ENCODE peak calls at places on chromosomes 4 and X, in seven cellular contexts. H is IMR-90, I is neuronal stem cell, J is fibroblast of lung, G is GM23248, S is K562, X is adipocyte. F is an unnamed sample. For H3K9me3, the result is how much of the 10 kb centered on the place peaks cover.

GRCh38 chrX:9873952-9874351 is 87.7 kb downstream of the SHROOM2 start:
- DNase-seq in H (peak), I (no peak), J (no peak), G (peak), S (peak), X (peak), F (peak)

GRCh38 chrX:25524150-25524549 is 508.4 kb upstream of the ARX start:
- DNase-seq in H (peak), I (no peak), J (no peak), G (no peak), S (no peak), X (peak), F (no peak)

GRCh38 chr4:86099348-86099747 is 260.5 kb downstream of the MAPK10 start:
- DNase-seq in H (no peak), I (no peak), J (no peak), G (no peak), S (peak), X (no peak), F (peak)

GRCh38 chr4:26059391-26060154 is 145.6 kb downstream of the SMIM20 start:
- DNase-seq in H (no peak), I (no peak), J (no peak), G (no peak), S (no peak), X (no peak), F (no peak)

GRCh38 chr4:8770518-8771257 is 101.0 kb downstream of the HMX1 start:
- DNase-seq in H (no peak), I (no peak), J (no peak), G (no peak), S (no peak), X (no peak), F (peak)

GRCh38 chrX:120653000-120653399 is 23.1 kb upstream of the C1GALT1C1 start:
- DNase-seq in H (no peak), I (no peak), J (no peak), G (peak), S (peak), X (no peak), F (no peak)

GRCh38 chr4:176209535-176209934 is 14.2 kb upstream of the SPATA4 start:
- DNase-seq in H (no peak), I (no peak), J (no peak), G (no peak), S (no peak), X (no peak), F (no peak)

GRCh38 chrX:133337250-133337649 is 78.0 kb downstream of the GPC4 start:
- DNase-seq in H (no peak), I (no peak), J (no peak), G (no peak), S (peak), X (no peak), F (no peak)

GRCh38 chr4:43337707-43338106 is 445.2 kb downstream of the GRXCR1 start:
- DNase-seq in H (peak), I (no peak), J (peak), G (peak), S (no peak), X (no peak), F (no peak)

GRCh38 chr4:8221476-8221875 is 22.4 kb downstream of the SH3TC1 start:
- DNase-seq in H (peak), I (no peak), J (peak), G (peak), S (no peak), X (peak), F (no peak)

GRCh38 chr4:113979973-113980615 is 647 bp upstream of the ARSJ start:
- DNase-seq in H (peak), I (no peak), J (peak), G (peak), S (no peak), X (peak), F (peak)

GRCh38 chrX:131745942-131746489 is 202.1 kb downstream of the OR13H1 start:
- DNase-seq in H (no peak), I (no peak), J (no peak), G (no peak), S (no peak), X (no peak), F (no peak)

GRCh38 chr4:7044415-7044930 is 1.3 kb downstream of the TADA2B start:
- DNase-seq in H (no peak), I (no peak), J (no peak), G (peak), S (no peak), X (peak), F (peak)

GRCh38 chr4:127849505-127850234 is 31.0 kb upstream of the PLK4 start:
- DNase-seq in H (no peak), I (no peak), J (peak), G (peak), S (no peak), X (peak), F (no peak)
- H3K9me3 ChIP-seq in H (under half), I (under half), J (under half), G (under half), S (under half), X (under half), F (half or more)

GRCh38 chr4:81429607-81430006 is 42.1 kb downstream of the RASGEF1B start:
- DNase-seq in H (no peak), I (no peak), J (no peak), G (no peak), S (no peak), X (no peak), F (no peak)

GRCh38 chr4:81426770-81427604 is 44.7 kb downstream of the RASGEF1B start:
- DNase-seq in H (peak), I (peak), J (peak), G (no peak), S (no peak), X (no peak), F (no peak)

GRCh38 chr4:81429031-81429430 is 42.7 kb downstream of the RASGEF1B start:
- DNase-seq in H (no peak), I (no peak), J (no peak), G (no peak), S (no peak), X (no peak), F (no peak)

GRCh38 chr4:81428002-81428401 is 43.7 kb downstream of the RASGEF1B start:
- DNase-seq in H (no peak), I (no peak), J (no peak), G (no peak), S (no peak), X (no peak), F (no peak)

DNA sequence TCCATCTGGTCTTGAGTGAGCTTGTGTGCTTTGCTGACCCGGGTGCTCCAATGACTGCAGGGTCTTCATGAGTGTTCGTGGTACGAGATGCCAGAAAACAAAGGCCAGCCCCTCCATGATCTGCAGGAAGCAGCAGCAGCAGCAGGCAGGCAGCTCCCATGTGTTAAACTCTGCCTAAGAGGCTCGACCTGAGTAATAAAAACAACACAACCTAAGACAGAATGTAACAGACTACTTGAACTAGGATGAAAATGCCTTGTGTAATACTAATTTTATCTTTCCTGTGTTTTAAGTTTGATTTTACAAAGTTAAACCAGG is 44.1 kb downstream of the RASGEF1B start:
- DNase-seq in H (no peak), I (peak), J (no peak), G (no peak), S (no peak), X (no peak), F (peak)
- H3K9ac ChIP-seq in H (peak), I (no peak), J (no peak), G (no peak), S (no peak), X (no peak), F (no peak)

DNA sequence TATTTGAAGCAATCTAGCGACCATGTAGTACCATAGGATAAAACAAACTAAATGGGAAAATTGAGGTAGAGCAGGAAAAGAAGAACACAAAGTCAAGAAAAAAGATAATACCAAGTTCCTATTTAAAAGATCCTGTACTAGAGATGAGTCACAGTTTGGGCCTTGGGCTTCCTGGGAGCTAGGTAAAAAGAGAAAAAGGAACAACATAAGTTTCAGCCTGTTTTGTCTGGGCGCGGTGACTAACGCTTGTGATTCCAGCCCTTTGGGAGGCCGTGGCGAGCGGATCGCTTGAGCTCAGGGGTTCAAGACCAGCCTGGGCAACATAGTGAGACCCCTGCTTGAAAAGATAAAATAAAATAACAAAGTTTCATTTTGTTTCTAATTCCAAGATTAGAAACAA is 14.0 kb upstream of the TMEM156 start:
- DNase-seq in H (peak), I (no peak), J (peak), G (peak), S (peak), X (no peak), F (no peak)
- H3K4me3 ChIP-seq in H (peak), I (no peak), J (peak), G (peak), S (peak), X (peak), F (peak)

GRCh38 chrX:156001667-156002021 is 4.1 kb downstream of the IL9R start:
- DNase-seq in H (no peak), I (no peak), J (no peak), G (no peak), S (peak), X (no peak), F (no peak)
- H3K9me3 ChIP-seq in H (under half), I (under half), J (under half), G (under half), S (under half), X (under half), F (under half)

DNA sequence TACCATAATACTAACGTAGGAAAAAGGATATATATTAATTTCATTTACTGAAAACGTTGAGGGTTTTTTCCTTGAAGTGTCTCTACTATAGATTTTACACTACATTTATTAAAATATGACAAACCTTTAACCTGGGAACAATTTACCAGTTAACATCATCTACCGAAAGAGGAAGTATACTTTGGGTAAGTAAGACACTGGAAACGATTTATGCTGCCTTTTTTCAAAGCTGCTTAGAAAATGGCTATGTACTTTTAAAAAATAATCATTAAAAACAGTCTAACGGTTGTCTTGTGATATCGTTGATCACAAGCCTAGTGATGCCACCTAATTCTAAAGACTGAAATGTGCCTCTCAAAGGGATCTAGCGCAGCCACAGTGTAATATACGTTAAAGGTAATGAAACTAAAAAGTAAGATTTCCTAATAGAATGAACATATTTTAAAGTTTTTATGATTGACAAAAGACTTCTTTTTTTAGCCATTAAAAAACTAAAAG is 50.4 kb downstream of the STX18 start:
- DNase-seq in H (no peak), I (no peak), J (no peak), G (no peak), S (no peak), X (no peak), F (no peak)
- H3K9ac ChIP-seq in H (no peak), I (no peak), J (no peak), G (peak), S (no peak), X (peak), F (no peak)

GRCh38 chr4:152099061-152099425 is 338.2 kb upstream of the GATB start:
- DNase-seq in H (no peak), I (no peak), J (no peak), G (no peak), S (no peak), X (no peak), F (no peak)

GRCh38 chr4:152101546-152102183 is 340.9 kb upstream of the GATB start:
- DNase-seq in H (no peak), I (no peak), J (no peak), G (no peak), S (no peak), X (peak), F (no peak)

GRCh38 chr4:152099555-152099954 is 338.7 kb upstream of the GATB start:
- DNase-seq in H (no peak), I (no peak), J (no peak), G (no peak), S (no peak), X (no peak), F (no peak)

GRCh38 chr4:152102184-152103000 is 341.6 kb upstream of the GATB start:
- DNase-seq in H (peak), I (no peak), J (peak), G (peak), S (no peak), X (peak), F (no peak)

DNA sequence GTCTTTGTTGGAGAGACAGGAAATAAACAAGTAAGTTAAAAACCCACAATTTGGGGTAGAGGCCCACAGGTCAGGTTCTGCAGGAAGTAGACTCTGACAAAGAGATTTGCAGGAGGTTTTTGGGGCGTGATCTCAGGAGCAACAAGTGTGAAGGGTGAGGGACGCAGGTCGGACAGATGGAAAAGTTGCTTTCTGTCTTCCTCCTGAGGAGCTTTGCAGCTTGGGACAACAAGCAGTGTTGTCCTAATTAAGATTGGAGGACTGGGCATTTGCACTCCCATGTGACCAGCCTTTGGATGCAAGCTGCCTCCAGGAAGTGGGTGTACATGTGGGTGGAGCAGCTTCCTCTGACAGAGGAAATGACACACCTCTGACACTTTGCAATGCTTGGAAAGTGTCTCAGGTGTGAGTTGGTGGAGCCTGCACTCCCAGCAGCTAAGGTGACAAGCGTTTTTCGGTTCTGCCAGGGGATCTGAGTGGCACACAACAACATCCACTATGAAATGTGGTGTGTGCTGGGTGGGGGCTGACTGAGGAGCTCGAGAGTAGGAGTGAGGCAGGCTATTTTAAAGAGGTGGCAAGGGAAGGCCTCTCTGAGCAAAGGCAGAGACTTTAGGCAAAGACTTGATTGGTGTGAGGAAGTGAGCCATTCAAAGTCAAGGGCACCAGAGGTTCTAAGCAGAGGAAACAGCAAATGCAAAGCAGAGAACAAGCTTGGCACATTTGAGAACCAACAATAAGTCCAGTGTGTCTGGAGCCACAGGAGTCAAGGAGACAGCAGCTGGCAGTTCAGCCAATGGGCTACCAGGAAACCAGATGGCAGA is 339.8 kb upstream of the GATB start:
- DNase-seq in H (no peak), I (no peak), J (no peak), G (no peak), S (no peak), X (no peak), F (no peak)
- H3K4me3 ChIP-seq in H (no peak), I (no peak), J (no peak), G (no peak), S (no peak), X (no peak), F (no peak)

DNA sequence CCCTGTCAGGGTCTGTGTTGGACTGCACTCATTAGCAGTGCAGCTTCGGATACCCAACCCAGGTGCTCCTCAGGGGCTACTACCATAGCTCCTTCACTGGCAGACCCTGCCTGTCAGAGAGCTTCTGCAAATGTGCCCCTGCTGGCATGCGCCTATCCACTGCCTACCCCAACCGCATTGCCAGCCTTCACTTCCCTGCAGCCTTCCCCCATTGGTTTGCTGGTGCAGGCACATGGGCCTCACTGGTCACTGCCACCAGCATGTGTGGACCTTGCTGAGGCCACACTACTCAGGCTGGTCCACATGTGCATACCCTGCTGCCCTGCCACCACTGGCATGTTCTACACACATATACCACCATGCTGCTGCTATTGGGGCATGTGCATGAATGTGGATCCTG is 72.5 kb upstream of the MAGEH1 start:
- DNase-seq in H (no peak), I (no peak), J (no peak), G (no peak), S (no peak), X (no peak), F (no peak)
- H3K9me3 ChIP-seq in H (under half), I (under half), J (under half), G (under half), S (under half), X (under half), F (under half)

DNA sequence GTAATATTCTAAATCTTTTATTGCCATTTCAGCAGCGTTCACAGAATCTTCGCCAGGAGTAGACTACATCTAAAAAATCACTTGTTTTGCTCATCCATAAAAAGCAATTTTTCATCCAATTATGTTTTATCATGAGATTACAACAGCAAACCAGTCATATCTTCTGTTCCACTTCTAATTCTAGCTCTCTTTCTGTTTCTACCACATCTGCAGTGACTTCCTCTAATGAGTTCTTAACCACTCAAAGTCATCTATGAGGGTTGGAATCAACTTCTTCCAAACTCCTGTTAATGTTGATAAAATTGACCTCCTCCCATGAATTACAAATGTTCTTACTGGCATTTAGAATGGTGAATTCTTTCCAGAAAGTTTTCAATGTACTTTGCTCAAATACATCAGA is 174.4 kb upstream of the BRWD3 start:
- DNase-seq in H (no peak), I (no peak), J (no peak), G (no peak), S (no peak), X (no peak), F (no peak)
- H3K9ac ChIP-seq in H (no peak), I (no peak), J (no peak), G (no peak), S (no peak), X (no peak), F (no peak)

DNA sequence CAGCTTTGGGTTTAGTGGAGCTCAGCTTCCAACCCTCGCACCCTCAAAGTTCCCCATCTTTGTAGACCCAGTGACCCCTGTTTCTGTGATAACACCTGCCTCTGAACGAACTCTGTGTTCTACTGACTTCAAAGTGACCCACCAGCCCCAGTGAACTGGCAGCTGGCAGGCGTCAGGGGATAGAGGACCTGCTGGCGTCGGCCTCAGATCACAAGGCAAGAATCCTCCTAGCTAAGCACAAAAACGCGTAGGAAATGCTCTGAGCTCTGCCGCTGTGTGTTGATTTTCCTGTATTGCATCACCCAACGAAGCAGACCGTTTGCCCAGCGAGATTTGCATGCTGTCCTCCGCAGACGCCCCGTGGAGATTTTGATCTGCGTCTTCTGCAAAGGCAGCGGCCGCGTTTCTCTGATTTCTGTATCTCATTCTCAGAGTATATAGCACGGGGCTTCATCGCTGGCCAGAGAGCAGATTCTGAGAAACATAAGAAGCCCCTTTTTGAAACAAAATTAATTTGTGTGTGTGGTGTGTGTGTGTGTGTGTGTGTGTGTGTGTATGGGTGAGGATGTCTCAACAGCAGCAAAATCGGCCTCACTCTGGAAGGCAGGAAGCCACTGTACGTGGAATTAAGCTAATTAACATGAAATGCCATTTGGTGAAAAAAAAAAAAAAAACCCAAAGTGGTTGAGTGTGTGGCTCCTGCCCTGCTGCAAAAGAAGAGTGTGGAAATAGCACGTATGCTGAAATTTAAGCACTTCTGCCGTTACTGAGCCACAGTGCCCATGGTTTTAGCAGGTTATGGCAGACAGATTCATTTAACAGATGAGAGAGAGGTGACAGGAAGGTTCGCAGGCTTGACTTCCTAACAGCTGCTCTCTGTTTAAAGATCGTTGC is 29.2 kb upstream of the ASMTL start:
- DNase-seq in H (peak), I (no peak), J (peak), G (peak), S (peak), X (peak), F (peak)
- H3K4me3 ChIP-seq in H (no peak), I (no peak), J (no peak), G (peak), S (no peak), X (peak), F (peak)

DNA sequence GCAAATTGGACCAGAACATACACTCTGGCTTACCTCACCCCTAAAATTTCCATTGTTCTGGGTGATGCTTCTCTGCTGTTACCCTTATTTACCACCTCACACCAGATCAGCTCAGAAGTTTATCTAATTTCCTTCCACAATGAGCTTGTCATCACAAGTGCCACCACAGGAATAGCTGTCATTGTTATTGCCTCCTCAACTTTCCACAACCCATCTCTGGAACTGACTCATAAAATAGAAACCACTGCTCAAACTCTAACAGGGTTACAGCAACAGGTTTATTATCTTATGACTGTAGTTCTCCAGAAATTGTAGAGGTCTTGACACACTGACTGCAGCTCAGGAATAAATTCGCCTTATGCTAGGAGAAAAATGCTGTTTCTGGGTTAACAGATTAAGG is 52.7 kb downstream of the ZNF718 start:
- DNase-seq in H (no peak), I (no peak), J (no peak), G (no peak), S (no peak), X (no peak), F (no peak)
- H3K9me3 ChIP-seq in H (under half), I (half or more), J (under half), G (under half), S (under half), X (half or more), F (half or more)

F was measured in endodermal cell.